ENCODE peak calls at places on chromosomes 5 and 9, in seven cellular contexts. P, H, F, E, J, M and Z are unnamed samples.

GRCh38 chr5:134438641-134439621 is 27.2 kb upstream of the CDKN2AIPNL start:
- DNase-seq in P (peak), H (no peak), F (no peak), E (no peak), J (no peak), M (no peak), Z (peak)

GRCh38 chr5:76941000-76941399 is 11.8 kb upstream of the CRHBP start:
- DNase-seq in P (no peak), H (no peak), F (no peak), E (no peak), J (no peak), M (no peak), Z (no peak)

GRCh38 chr5:110917161-110917875 is 154.2 kb upstream of the TSLP start:
- DNase-seq in P (no peak), H (no peak), F (no peak), E (no peak), J (no peak), M (no peak), Z (peak)

GRCh38 chr9:129637673-129638439 is 4.1 kb downstream of the ASB6 start:
- DNase-seq in P (no peak), H (no peak), F (no peak), E (no peak), J (no peak), M (no peak), Z (no peak)

GRCh38 chr9:134863306-134863902 is 17.2 kb upstream of the FCN2 start:
- DNase-seq in P (no peak), H (no peak), F (no peak), E (no peak), J (no peak), M (no peak), Z (no peak)

GRCh38 chr9:132997591-132997990 is 19.1 kb downstream of the GFI1B start:
- DNase-seq in P (no peak), H (no peak), F (no peak), E (no peak), J (no peak), M (no peak), Z (peak)

GRCh38 chr5:11981986-11982385 is 77.7 kb upstream of the CTNND2 start:
- DNase-seq in P (no peak), H (no peak), F (no peak), E (no peak), J (no peak), M (no peak), Z (no peak)

GRCh38 chr5:130762031-130762430 is 403.0 kb downstream of the HINT1 start:
- DNase-seq in P (no peak), H (no peak), F (no peak), E (no peak), J (no peak), M (no peak), Z (peak)

GRCh38 chr5:35363387-35363965 is 133.2 kb upstream of the PRLR start:
- DNase-seq in P (no peak), H (no peak), F (no peak), E (no peak), J (no peak), M (no peak), Z (peak)